ENCODE peak calls at places on chromosome 18, in eight cellular contexts. A is A549, U is upper lobe of right lung, W is WTC11, C is right atrium auricular region, X is left ventricle myocardium inferior, R is BJ, F is uterus. I is an unnamed sample.

GRCh38 chr18:24964213-24964612 is 387.8 kb downstream of the ZNF521 start:
- DNase-seq in W (peak), R (no peak), X (no peak), U (no peak), F (no peak), A (no peak), C (no peak), I (no peak)

GRCh38 chr18:14781671-14782070 is 33.7 kb downstream of the ANKRD30B start:
- DNase-seq in X (no peak), R (no peak), C (no peak), W (no peak), F (no peak), U (no peak), A (no peak), I (no peak)

GRCh38 chr18:23283933-23284430 is 148.7 kb downstream of the CABLES1 start:
- DNase-seq in A (peak), W (peak), F (no peak), U (no peak), C (no peak), R (no peak), X (no peak), I (no peak)

GRCh38 chr18:36624451-36625167 is 204.2 kb downstream of the TPGS2 start:
- DNase-seq in R (no peak), X (no peak), U (no peak), A (no peak), W (peak), F (no peak), C (no peak), I (no peak)

GRCh38 chr18:33781429-33781828 is 203.4 kb downstream of the ASXL3 start:
- DNase-seq in R (no peak), C (no peak), X (no peak), U (no peak), W (no peak), F (no peak), A (no peak), I (no peak)

GRCh38 chr18:60684843-60685513 is 312.4 kb upstream of the MC4R start:
- DNase-seq in X (no peak), F (no peak), U (no peak), A (no peak), W (no peak), R (no peak), C (no peak), I (no peak)

GRCh38 chr18:55857961-55858360 is 270.0 kb upstream of the TCF4 start:
- DNase-seq in R (no peak), A (no peak), W (no peak), C (no peak), X (no peak), U (no peak), F (no peak), I (no peak)

GRCh38 chr18:52343731-52344340 is 3.8 kb downstream of the DCC start:
- DNase-seq in A (no peak), F (no peak), W (no peak), X (no peak), U (no peak), C (no peak), R (no peak), I (no peak)

GRCh38 chr18:9549405-9549804 is 65.0 kb downstream of the PPP4R1 start:
- DNase-seq in R (no peak), W (no peak), U (no peak), X (no peak), A (no peak), F (no peak), C (no peak), I (no peak)

GRCh38 chr18:23547306-23547705 is 39.0 kb downstream of the NPC1 start:
- DNase-seq in W (no peak), C (no peak), R (no peak), U (no peak), F (no peak), A (no peak), X (no peak), I (no peak)

GRCh38 chr18:21242141-21243040 is at the start of gene GREB1L:
- DNase-seq in X (peak), R (no peak), U (peak), W (peak), C (no peak), A (peak), F (peak), I (peak)

GRCh38 chr18:21735452-21736015 is 5.1 kb upstream of the MIB1 start:
- DNase-seq in U (peak), F (no peak), A (no peak), W (peak), C (no peak), R (no peak), X (peak), I (peak)

GRCh38 chr18:77017355-77017754 is 115.2 kb downstream of the MBP start:
- DNase-seq in F (no peak), U (no peak), W (no peak), R (no peak), C (no peak), X (no peak), A (no peak), I (no peak)

DNA sequence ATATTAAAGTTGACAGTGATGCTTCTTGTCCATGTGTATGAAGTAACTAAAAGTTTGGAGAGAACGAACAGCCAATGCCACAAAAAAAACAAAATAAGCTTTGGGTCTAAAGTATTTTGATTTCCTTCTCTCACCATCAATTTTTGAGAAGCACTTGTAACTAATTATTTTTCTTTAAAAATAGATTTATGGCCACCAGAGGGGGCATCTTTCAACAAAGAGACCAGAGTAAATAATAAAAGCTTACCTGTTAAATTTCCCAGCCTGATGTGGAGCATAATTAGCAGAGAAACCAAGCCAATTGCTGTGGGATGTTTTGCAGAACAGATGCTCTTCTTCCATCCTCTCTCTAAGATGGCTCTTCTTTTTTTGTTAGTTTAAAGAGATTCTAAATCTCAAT is 29.0 kb downstream of the LINC00305 start:
- DNase-seq in C (no peak), A (no peak), R (no peak), W (no peak), U (no peak), X (no peak), F (no peak), I (no peak)
- TF ChIP-seq CTCF in C (peak), A (peak), R (no peak), W (no peak), U (peak), X (no peak), F (no peak), I (peak)

DNA sequence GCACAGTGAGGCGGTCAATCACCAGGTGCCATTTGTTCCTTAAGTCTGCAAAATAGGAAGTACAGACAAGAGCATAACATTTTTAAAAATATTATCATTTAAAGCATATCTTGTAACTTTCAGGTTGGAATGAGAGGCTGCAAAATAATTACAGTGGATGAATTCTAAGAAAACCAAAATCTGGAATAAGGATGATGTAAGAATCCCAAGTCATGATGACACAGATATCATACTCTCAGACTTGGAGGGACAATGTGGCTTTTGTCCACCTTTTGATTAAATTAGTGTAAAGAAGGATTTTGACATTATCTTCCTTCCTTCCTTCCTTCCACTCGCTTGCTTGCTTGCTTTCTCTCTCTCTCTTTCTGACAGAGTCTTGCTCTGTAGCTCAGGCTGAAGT is 244.4 kb downstream of the NAPG start:
- DNase-seq in W (no peak), X (no peak), R (no peak), A (no peak), U (no peak), C (no peak), F (no peak), I (no peak)
- TF ChIP-seq CTCF in W (no peak), X (no peak), R (no peak), A (no peak), U (no peak), C (no peak), F (no peak), I (no peak)

GRCh38 chr18:48951448-48952286 is 902 bp upstream of the SMAD7 start:
- DNase-seq in U (peak), F (peak), X (peak), R (no peak), A (no peak), W (peak), C (peak), I (peak)

GRCh38 chr18:48950536-48951447 is at the start of gene SMAD7:
- DNase-seq in R (no peak), U (peak), X (no peak), C (no peak), A (no peak), F (no peak), W (no peak), I (no peak)

GRCh38 chr18:48948112-48949050 is 2.4 kb downstream of the SMAD7 start:
- DNase-seq in F (no peak), W (peak), C (no peak), A (no peak), X (no peak), U (peak), R (no peak), I (peak)

GRCh38 chr18:48949051-48949605 is 1.6 kb downstream of the SMAD7 start:
- DNase-seq in W (no peak), U (peak), C (no peak), F (no peak), A (no peak), R (no peak), X (no peak), I (no peak)

GRCh38 chr18:48949606-48950535 is 894 bp downstream of the SMAD7 start:
- DNase-seq in F (no peak), A (no peak), C (no peak), R (no peak), U (peak), W (peak), X (no peak), I (peak)
- TF ChIP-seq CTCF in F (no peak), A (no peak), C (peak), R (no peak), U (peak), W (no peak), X (peak), I (no peak)

DNA sequence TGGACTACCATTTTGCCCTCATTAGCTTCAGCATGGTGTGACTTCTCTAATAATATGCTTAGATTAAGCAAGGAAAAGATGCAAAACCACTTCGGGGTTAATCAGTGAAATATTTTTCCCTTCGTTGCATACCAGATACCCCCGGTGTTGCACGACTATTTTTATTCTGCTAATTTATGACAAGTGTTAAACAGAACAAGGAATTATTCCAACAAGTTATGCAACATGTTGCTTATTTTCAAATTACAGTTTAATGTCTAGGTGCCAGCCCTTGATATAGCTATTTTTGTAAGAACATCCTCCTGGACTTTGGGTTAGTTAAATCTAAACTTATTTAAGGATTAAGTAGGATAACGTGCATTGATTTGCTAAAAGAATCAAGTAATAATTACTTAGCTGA is 16.3 kb downstream of the TYMS start:
- DNase-seq in F (no peak), C (no peak), R (no peak), X (no peak), W (no peak), A (no peak), U (no peak), I (no peak)
- TF ChIP-seq CTCF in F (no peak), C (no peak), R (no peak), X (no peak), W (no peak), A (no peak), U (no peak), I (no peak)

GRCh38 chr18:63028380-63028779 is 291.2 kb downstream of the BCL2 start:
- DNase-seq in U (no peak), R (no peak), F (no peak), W (no peak), C (no peak), X (no peak), A (no peak), I (no peak)

GRCh38 chr18:63025251-63025710 is 294.3 kb downstream of the BCL2 start:
- DNase-seq in F (peak), A (no peak), U (no peak), X (no peak), W (peak), R (no peak), C (no peak), I (peak)

GRCh38 chr18:63017977-63018376 is 301.6 kb downstream of the BCL2 start:
- DNase-seq in W (no peak), C (no peak), R (no peak), A (no peak), F (no peak), X (no peak), U (no peak), I (no peak)

DNA sequence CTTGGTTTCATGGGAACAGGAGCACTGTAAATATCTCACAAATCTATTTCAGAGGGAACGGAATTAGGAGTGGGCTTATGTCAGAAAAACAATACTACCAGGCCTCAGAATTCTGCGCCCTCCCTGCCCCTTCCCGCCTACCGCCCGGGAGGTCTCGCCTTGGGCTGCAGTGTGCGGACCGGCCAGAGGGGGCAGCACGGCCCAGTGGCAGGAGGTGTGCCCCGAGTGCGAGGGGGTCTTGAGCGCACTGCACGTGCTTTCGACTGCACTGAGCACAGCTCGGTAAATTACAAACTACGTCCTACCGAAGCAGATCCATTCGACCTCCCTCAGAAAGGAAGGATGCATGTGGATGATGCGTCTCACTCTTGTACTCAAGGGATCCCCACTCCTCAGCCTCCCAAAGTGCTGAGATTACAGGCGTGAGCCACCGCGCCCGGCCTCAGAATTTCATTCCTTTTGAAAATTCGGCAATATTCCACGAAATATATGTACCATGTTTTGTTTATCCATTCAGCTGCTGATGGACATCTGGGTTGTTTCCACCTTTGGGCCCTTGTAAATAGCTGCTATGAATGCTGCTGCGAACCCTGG is 297.0 kb downstream of the BCL2 start:
- DNase-seq in R (no peak), A (no peak), F (no peak), U (no peak), C (no peak), W (peak), X (no peak), I (peak)
- TF ChIP-seq CTCF in R (peak), A (no peak), F (no peak), U (peak), C (peak), W (peak), X (peak), I (peak)

GRCh38 chr18:44232500-44232899 is 448.2 kb upstream of the SETBP1 start:
- DNase-seq in A (no peak), W (no peak), U (no peak), X (no peak), R (no peak), F (no peak), C (no peak), I (no peak)

GRCh38 chr18:44231936-44232335 is 448.8 kb upstream of the SETBP1 start:
- DNase-seq in F (no peak), R (no peak), U (no peak), A (no peak), X (no peak), W (no peak), C (no peak), I (no peak)

DNA sequence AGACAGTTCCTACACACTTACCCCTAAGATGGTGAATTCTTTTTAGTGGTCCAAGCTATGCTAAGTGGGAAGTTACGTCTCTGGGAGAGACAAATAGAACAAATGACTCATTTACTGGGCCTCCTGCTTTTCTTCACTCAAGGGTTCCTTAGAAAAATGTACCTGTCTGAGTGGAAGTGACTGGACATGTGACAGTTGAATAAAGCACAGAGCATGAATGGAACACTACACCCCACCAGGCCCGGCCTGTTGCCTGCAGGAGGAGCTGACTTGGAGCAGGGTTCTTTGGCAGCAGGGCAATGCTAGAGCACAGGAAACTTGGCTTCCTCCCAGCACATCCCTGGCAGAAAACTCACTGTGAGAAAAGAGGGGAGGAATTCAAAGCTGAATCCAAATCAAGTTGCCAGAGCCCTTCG is 451.0 kb upstream of the SETBP1 start:
- DNase-seq in F (peak), R (peak), U (peak), C (peak), X (peak), A (no peak), W (no peak), I (no peak)
- TF ChIP-seq CTCF in F (no peak), R (no peak), U (no peak), C (no peak), X (peak), A (no peak), W (no peak), I (no peak)

GRCh38 chr18:32576296-32576916 is 105.7 kb upstream of the GAREM1 start:
- DNase-seq in R (no peak), A (no peak), U (no peak), W (peak), F (no peak), C (no peak), X (no peak), I (peak)
- TF ChIP-seq CTCF in R (peak), A (peak), U (peak), W (no peak), F (no peak), C (peak), X (peak), I (peak)

DNA sequence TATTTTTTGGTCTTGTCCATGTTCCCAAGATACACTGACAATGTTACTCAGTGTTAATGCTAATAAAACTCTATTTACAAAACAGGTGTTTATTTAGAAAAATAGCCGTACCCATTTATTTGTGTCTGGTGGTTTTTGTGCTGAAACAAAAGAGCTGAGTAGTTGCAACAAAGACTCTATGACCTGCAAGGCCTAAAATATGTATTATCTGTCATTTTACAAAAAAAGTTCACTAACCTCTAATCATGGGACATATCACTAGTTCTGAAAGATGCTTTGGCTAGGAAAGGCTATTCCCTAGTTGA is 59.2 kb upstream of the SLC25A52 start:
- DNase-seq in A (no peak), W (no peak), U (no peak), F (no peak), X (no peak), C (no peak), R (no peak), I (no peak)
- TF ChIP-seq CTCF in A (no peak), W (no peak), U (no peak), F (no peak), X (no peak), C (no peak), R (no peak), I (peak)

GRCh38 chr18:12251311-12251710 is 2.9 kb upstream of the CIDEA start:
- DNase-seq in A (no peak), C (no peak), W (no peak), R (no peak), X (no peak), F (no peak), U (no peak), I (no peak)
- TF ChIP-seq CTCF in A (no peak), C (no peak), W (no peak), R (no peak), X (no peak), F (no peak), U (no peak), I (no peak)

I was measured in glutamatergic neuron.